ENCODE peak calls at places on chromosomes 2 and 18, in eight cellular contexts. G is kidney epithelial cell; T is foreskin keratinocyte; Q is NCI-H2029; J is HFFc6; Z is AG04450; N is activated CD4-positive, alpha-beta T cell treated with anti-CD3 and anti-CD28 coated beads, Interleukin-2, amount 10 ng/mL, durations not matched to agents 7 days and 5 days; R is foreskin fibroblast. X is an unnamed sample.

GRCh38 chr2:147099845-147100244 is 745.0 kb upstream of the ACVR2A start:
- DNase-seq in J (no peak), R (peak), N (no peak), G (no peak), Q (no peak), T (peak), Z (no peak), X (no peak)

GRCh38 chr18:3683483-3683882 is 233.5 kb downstream of the TGIF1 start:
- DNase-seq in Q (peak), N (no peak), J (no peak), G (no peak), T (no peak), Z (no peak), R (no peak), X (no peak)

GRCh38 chr18:74468547-74469014 is 11.5 kb upstream of the DIPK1C start:
- DNase-seq in J (no peak), N (no peak), T (peak), Q (no peak), G (no peak), Z (no peak), R (no peak), X (peak)

GRCh38 chr2:115083216-115083615 is 640.8 kb downstream of the DPP10 start:
- DNase-seq in T (peak), G (no peak), N (no peak), Q (no peak), J (no peak), Z (no peak), R (no peak), X (no peak)

GRCh38 chr2:72033636-72034035 is 114.0 kb downstream of the CYP26B1 start:
- DNase-seq in N (no peak), R (no peak), G (no peak), Z (no peak), T (no peak), J (no peak), Q (no peak), X (no peak)

GRCh38 chr2:240997856-240998705 is at the start of gene SNED1:
- DNase-seq in J (peak), Z (no peak), N (peak), Q (peak), T (peak), R (peak), G (no peak), X (peak)

GRCh38 chr2:142065700-142066099 is 65.1 kb downstream of the LRP1B start:
- DNase-seq in Q (no peak), Z (no peak), J (no peak), N (no peak), R (peak), G (no peak), T (no peak), X (peak)

GRCh38 chr18:39030124-39030655 is 1464.6 kb upstream of the CELF4 start:
- DNase-seq in G (no peak), Z (no peak), J (no peak), Q (no peak), R (no peak), T (no peak), N (no peak), X (no peak)

GRCh38 chr2:207394203-207394741 is 135.5 kb upstream of the CREB1 start:
- DNase-seq in Q (no peak), G (no peak), J (peak), T (peak), R (peak), Z (no peak), N (no peak), X (peak)

GRCh38 chr18:54209471-54210180 is 14.8 kb downstream of the MBD2 start:
- DNase-seq in T (no peak), Z (no peak), G (no peak), J (no peak), R (no peak), Q (no peak), N (no peak), X (no peak)

GRCh38 chr2:19936979-19937378 is 35.2 kb upstream of the TTC32 start:
- DNase-seq in N (no peak), T (no peak), Z (no peak), Q (no peak), J (no peak), R (no peak), G (no peak), X (no peak)

X was measured in astrocyte of the spinal cord.